ENCODE peak calls at places on chromosome 19, in eight cellular contexts. O is IMR-90; E is colonic mucosa; H is WTC11; X is CD4-positive, alpha-beta T cell; V is cardiac fibroblast; Z is mammary epithelial cell; L is uterus. F is an unnamed sample.

GRCh38 chr19:1862424-1863307 is 713 bp downstream of the KLF16 start:
- DNase-seq in O (no peak), E (no peak), H (peak), X (peak), V (no peak), Z (no peak), L (no peak), F (peak)

GRCh38 chr19:1360818-1361461 is 22.8 kb upstream of the NDUFS7 start:
- DNase-seq in O (peak), E (no peak), H (no peak), X (no peak), V (peak), Z (peak), L (peak), F (no peak)

GRCh38 chr19:54451331-54451871 is 2.4 kb downstream of the LENG8 start:
- DNase-seq in O (no peak), E (no peak), H (no peak), X (no peak), V (peak), Z (no peak), L (no peak), F (no peak)

GRCh38 chr19:19531951-19532805 is 3.5 kb downstream of the YJEFN3 start:
- DNase-seq in O (peak), E (peak), H (peak), X (peak), V (peak), Z (peak), L (peak), F (peak)

GRCh38 chr19:37007587-37008220 is 70.5 kb upstream of the ZNF420 start:
- DNase-seq in O (no peak), E (peak), H (no peak), X (peak), V (peak), Z (peak), L (no peak), F (no peak)

GRCh38 chr19:39236527-39236926 is 8.3 kb downstream of the IFNL3 start:
- DNase-seq in O (no peak), E (no peak), H (no peak), X (peak), V (no peak), Z (no peak), L (no peak), F (no peak)

GRCh38 chr19:3881272-3882040 is 971 bp downstream of the ATCAY start:
- DNase-seq in O (no peak), E (no peak), H (peak), X (no peak), V (no peak), Z (no peak), L (no peak), F (no peak)

GRCh38 chr19:16403151-16403977 is 68.4 kb downstream of the EPS15L1 start:
- DNase-seq in O (no peak), E (no peak), H (no peak), X (no peak), V (no peak), Z (no peak), L (peak), F (no peak)

GRCh38 chr19:41999071-41999877 is 5.2 kb upstream of the ATP1A3 start:
- DNase-seq in O (no peak), E (no peak), H (peak), X (no peak), V (no peak), Z (no peak), L (no peak), F (no peak)

GRCh38 chr19:6527893-6528543 is 2.8 kb upstream of the TNFSF9 start:
- DNase-seq in O (no peak), E (no peak), H (no peak), X (no peak), V (no peak), Z (no peak), L (no peak), F (peak)

GRCh38 chr19:38165335-38165734 is 58.7 kb downstream of the DPF1 start:
- DNase-seq in O (no peak), E (no peak), H (no peak), X (no peak), V (no peak), Z (no peak), L (no peak), F (no peak)

GRCh38 chr19:3129112-3129511 is 6.7 kb upstream of the GNA15 start:
- DNase-seq in O (peak), E (no peak), H (no peak), X (no peak), V (peak), Z (peak), L (no peak), F (no peak)

GRCh38 chr19:49570997-49571676 is 9.2 kb downstream of the NOSIP start:
- DNase-seq in O (no peak), E (peak), H (no peak), X (no peak), V (no peak), Z (no peak), L (no peak), F (no peak)

GRCh38 chr19:899363-900301 is 6.3 kb downstream of the RNU6-9 start:
- DNase-seq in O (no peak), E (no peak), H (no peak), X (no peak), V (no peak), Z (no peak), L (no peak), F (no peak)

GRCh38 chr19:1237027-1237659 is 662 bp downstream of the CBARP start:
- DNase-seq in O (no peak), E (peak), H (peak), X (no peak), V (peak), Z (no peak), L (no peak), F (no peak)

GRCh38 chr19:2072757-2073551 is 21.9 kb upstream of the MKNK2 start:
- DNase-seq in O (no peak), E (no peak), H (no peak), X (no peak), V (no peak), Z (no peak), L (no peak), F (no peak)

GRCh38 chr19:4539697-4540581 is at the start of gene LRG1:
- DNase-seq in O (no peak), E (peak), H (no peak), X (no peak), V (peak), Z (no peak), L (peak), F (peak)

GRCh38 chr19:58182577-58182988 is 278 bp upstream of the ZNF274 start:
- DNase-seq in O (no peak), E (peak), H (no peak), X (peak), V (no peak), Z (peak), L (no peak), F (peak)

GRCh38 chr19:907183-907853 is 5.7 kb downstream of the R3HDM4 start:
- DNase-seq in O (no peak), E (no peak), H (no peak), X (no peak), V (no peak), Z (no peak), L (no peak), F (peak)

GRCh38 chr19:10961763-10962536 is 1.1 kb downstream of the SMARCA4 start:
- DNase-seq in O (peak), E (no peak), H (no peak), X (no peak), V (peak), Z (no peak), L (no peak), F (no peak)

GRCh38 chr19:45097776-45098520 is 5.0 kb downstream of the PPP1R37 start:
- DNase-seq in O (peak), E (peak), H (no peak), X (no peak), V (peak), Z (peak), L (peak), F (no peak)

GRCh38 chr19:16596399-16596798 is 24.2 kb upstream of the SLC35E1 start:
- DNase-seq in O (no peak), E (no peak), H (no peak), X (no peak), V (no peak), Z (no peak), L (no peak), F (no peak)

GRCh38 chr19:42426643-42427042 is 545 bp downstream of the LIPE start:
- DNase-seq in O (no peak), E (no peak), H (no peak), X (no peak), V (no peak), Z (no peak), L (no peak), F (no peak)

GRCh38 chr19:47414469-47414868 is 4.9 kb downstream of the MEIS3 start:
- DNase-seq in O (no peak), E (no peak), H (peak), X (no peak), V (no peak), Z (no peak), L (no peak), F (no peak)

GRCh38 chr19:57934820-57935665 is at the start of gene ZNF418:
- DNase-seq in O (peak), E (peak), H (peak), X (peak), V (peak), Z (peak), L (peak), F (peak)

GRCh38 chr19:1858412-1859081 is 4.8 kb downstream of the KLF16 start:
- DNase-seq in O (no peak), E (no peak), H (no peak), X (no peak), V (no peak), Z (no peak), L (no peak), F (no peak)

GRCh38 chr19:46631481-46631880 is 4.5 kb downstream of the GNG8 start:
- DNase-seq in O (peak), E (no peak), H (no peak), X (no peak), V (peak), Z (peak), L (peak), F (no peak)

GRCh38 chr19:35755550-35756371 is 1.1 kb downstream of the HSPB6 start:
- DNase-seq in O (peak), E (peak), H (peak), X (peak), V (peak), Z (no peak), L (peak), F (no peak)

GRCh38 chr19:801030-801860 is 4.0 kb downstream of the PTBP1 start:
- DNase-seq in O (no peak), E (peak), H (no peak), X (no peak), V (peak), Z (peak), L (peak), F (no peak)

GRCh38 chr19:47545061-47545948 is 27.6 kb downstream of the ZNF541 start:
- DNase-seq in O (no peak), E (no peak), H (peak), X (no peak), V (no peak), Z (no peak), L (no peak), F (no peak)

GRCh38 chr19:29067831-29068230 is 145.1 kb downstream of the UQCRFS1 start:
- DNase-seq in O (no peak), E (no peak), H (no peak), X (no peak), V (no peak), Z (no peak), L (no peak), F (no peak)

GRCh38 chr19:16588824-16589577 is 16.8 kb upstream of the SLC35E1 start:
- DNase-seq in O (no peak), E (no peak), H (no peak), X (no peak), V (no peak), Z (no peak), L (no peak), F (no peak)

GRCh38 chr19:56683119-56683518 is 11.6 kb upstream of the ZNF835 start:
- DNase-seq in O (no peak), E (no peak), H (no peak), X (no peak), V (no peak), Z (no peak), L (no peak), F (no peak)

GRCh38 chr19:51354742-51355148 is 11.4 kb downstream of the ETFB start:
- DNase-seq in O (peak), E (no peak), H (peak), X (no peak), V (no peak), Z (peak), L (no peak), F (no peak)

GRCh38 chr19:58361900-58362271 is 665 bp downstream of the ZNF497 start:
- DNase-seq in O (peak), E (no peak), H (no peak), X (no peak), V (no peak), Z (no peak), L (no peak), F (peak)

GRCh38 chr19:35247526-35248309 is 1.1 kb upstream of the LSR start:
- DNase-seq in O (no peak), E (peak), H (peak), X (peak), V (no peak), Z (peak), L (no peak), F (peak)

GRCh38 chr19:32372726-32373613 is 27.6 kb downstream of the ZNF507 start:
- DNase-seq in O (no peak), E (no peak), H (no peak), X (no peak), V (peak), Z (no peak), L (no peak), F (no peak)

GRCh38 chr19:51448011-51448744 is 10.1 kb downstream of the SIGLEC8 start:
- DNase-seq in O (no peak), E (no peak), H (no peak), X (no peak), V (no peak), Z (no peak), L (no peak), F (no peak)

GRCh38 chr19:10717356-10718204 is at the start of gene DNM2:
- DNase-seq in O (peak), E (peak), H (peak), X (peak), V (peak), Z (peak), L (peak), F (peak)

GRCh38 chr19:15156391-15156790 is 44.4 kb downstream of the NOTCH3 start:
- DNase-seq in O (no peak), E (no peak), H (no peak), X (no peak), V (no peak), Z (no peak), L (no peak), F (no peak)
- TF ChIP-seq CTCF in O (no peak), E (no peak), H (no peak), X (no peak), V (no peak), Z (no peak), L (no peak), F (no peak)

GRCh38 chr19:31127132-31127967 is 221.9 kb downstream of the TSHZ3 start:
- DNase-seq in O (peak), E (peak), H (no peak), X (no peak), V (peak), Z (peak), L (peak), F (no peak)
- TF ChIP-seq CTCF in O (no peak), E (no peak), H (no peak), X (no peak), V (no peak), Z (no peak), L (no peak), F (no peak)

DNA sequence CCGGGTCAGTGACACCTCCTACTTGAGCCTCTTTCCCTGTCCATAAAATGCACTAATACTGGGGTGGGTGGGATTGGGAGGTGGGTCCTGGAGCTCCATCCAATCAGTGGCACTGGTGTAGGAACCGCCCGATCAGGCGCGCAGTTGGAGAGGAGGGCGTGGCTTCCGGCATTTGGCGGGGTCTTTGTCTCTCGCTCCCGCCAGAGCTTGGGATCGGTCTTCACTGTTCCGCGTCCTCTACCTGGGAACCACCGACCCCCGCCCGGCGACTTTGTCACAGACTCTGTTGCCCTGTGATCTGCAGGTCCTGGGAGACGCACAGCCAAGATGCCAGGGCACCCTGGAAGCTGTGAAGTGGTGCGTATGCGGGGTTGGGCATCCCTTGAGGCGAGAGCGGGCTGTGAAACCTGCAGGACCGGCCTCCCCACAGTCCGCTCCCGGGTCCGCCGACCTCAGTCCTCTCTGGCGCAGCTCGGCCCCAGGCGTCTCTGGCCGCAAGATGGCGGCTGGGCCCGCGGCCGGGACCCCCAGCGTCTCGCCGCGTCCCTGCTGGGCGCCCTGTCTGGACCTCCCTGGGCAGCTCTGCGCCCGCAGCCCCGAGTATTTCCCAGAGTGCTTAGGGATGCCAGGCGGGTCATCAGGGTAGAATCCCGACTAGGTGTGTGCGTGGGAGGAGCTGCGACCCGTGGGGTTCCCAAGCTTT is 41.6 kb upstream of the ZNF730 start:
- DNase-seq in O (peak), E (peak), H (peak), X (no peak), V (peak), Z (peak), L (peak), F (peak)
- TF ChIP-seq CTCF in O (no peak), E (no peak), H (no peak), X (no peak), V (no peak), Z (no peak), L (no peak), F (no peak)

GRCh38 chr19:33997690-33998089 is 174.6 kb upstream of the LSM14A start:
- DNase-seq in O (no peak), E (no peak), H (no peak), X (no peak), V (peak), Z (no peak), L (no peak), F (no peak)
- TF ChIP-seq CTCF in O (no peak), E (no peak), H (no peak), X (no peak), V (no peak), Z (no peak), L (no peak), F (no peak)

GRCh38 chr19:12974301-12975220 is 5.2 kb downstream of the DAND5 start:
- DNase-seq in O (no peak), E (no peak), H (no peak), X (no peak), V (no peak), Z (no peak), L (no peak), F (peak)
- TF ChIP-seq CTCF in O (no peak), E (no peak), H (no peak), X (no peak), V (no peak), Z (no peak), L (no peak), F (no peak)

GRCh38 chr19:8017808-8018207 is 12.4 kb upstream of the ELAVL1 start:
- DNase-seq in O (no peak), E (peak), H (no peak), X (peak), V (no peak), Z (no peak), L (no peak), F (peak)
- TF ChIP-seq CTCF in O (no peak), E (peak), H (no peak), X (no peak), V (no peak), Z (no peak), L (no peak), F (peak)

GRCh38 chr19:13429563-13429962 is 76.7 kb downstream of the CACNA1A start:
- DNase-seq in O (peak), E (no peak), H (no peak), X (no peak), V (no peak), Z (no peak), L (no peak), F (no peak)

GRCh38 chr19:13425151-13425550 is 81.1 kb downstream of the CACNA1A start:
- DNase-seq in O (no peak), E (no peak), H (no peak), X (no peak), V (no peak), Z (peak), L (no peak), F (no peak)

GRCh38 chr19:13427273-13428051 is 78.8 kb downstream of the CACNA1A start:
- DNase-seq in O (no peak), E (no peak), H (no peak), X (no peak), V (no peak), Z (no peak), L (no peak), F (no peak)

GRCh38 chr19:13430790-13431582 is 75.3 kb downstream of the CACNA1A start:
- DNase-seq in O (peak), E (peak), H (peak), X (peak), V (peak), Z (peak), L (no peak), F (peak)

DNA sequence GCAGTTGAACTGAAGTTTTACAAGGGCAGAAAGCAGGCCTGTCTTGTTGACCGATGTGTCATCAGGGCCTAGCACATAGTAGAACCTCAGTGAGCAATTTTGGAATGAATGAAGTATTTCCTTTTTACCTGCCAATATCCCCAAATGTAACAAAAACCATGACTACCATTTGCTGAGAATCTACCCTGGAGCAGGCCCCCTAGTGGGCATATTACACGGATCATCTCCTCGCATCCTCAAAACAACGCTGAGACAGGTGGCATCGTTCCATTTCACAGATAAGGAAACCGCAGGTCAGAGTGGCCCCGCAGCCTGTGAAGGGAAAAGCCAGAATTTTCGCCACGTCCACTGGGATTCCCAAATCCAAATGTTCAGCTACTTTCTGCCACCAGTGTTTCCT is 77.9 kb downstream of the CACNA1A start:
- DNase-seq in O (peak), E (peak), H (peak), X (no peak), V (peak), Z (peak), L (no peak), F (no peak)
- TF ChIP-seq CTCF in O (peak), E (no peak), H (peak), X (peak), V (peak), Z (peak), L (no peak), F (peak)

DNA sequence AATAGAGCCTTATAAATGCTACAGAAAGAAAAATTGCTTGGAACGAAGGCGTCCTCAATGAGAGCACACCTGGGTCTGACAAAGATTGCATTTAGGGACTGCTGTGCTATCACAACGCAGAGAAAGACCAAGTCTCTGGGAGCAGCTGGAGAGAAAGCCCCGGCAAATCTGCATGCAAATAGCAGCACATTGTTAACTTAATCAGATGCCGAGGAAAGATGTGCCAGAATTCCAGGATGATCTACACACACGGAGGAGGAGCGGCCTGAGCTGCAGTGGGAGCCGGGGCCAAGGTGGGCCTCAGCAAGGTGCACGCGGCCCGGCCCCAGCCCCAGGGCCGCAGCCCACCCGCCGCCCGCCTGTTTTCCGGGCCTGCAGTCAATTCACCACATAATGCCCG is 1.4 kb downstream of the ZNF536 start:
- DNase-seq in O (no peak), E (no peak), H (peak), X (no peak), V (no peak), Z (no peak), L (no peak), F (no peak)
- TF ChIP-seq CTCF in O (no peak), E (no peak), H (no peak), X (no peak), V (no peak), Z (no peak), L (no peak), F (no peak)

GRCh38 chr19:40542197-40542859 is 34.3 kb upstream of the SHKBP1 start:
- DNase-seq in O (peak), E (peak), H (no peak), X (no peak), V (peak), Z (no peak), L (peak), F (no peak)
- TF ChIP-seq CTCF in O (no peak), E (no peak), H (no peak), X (no peak), V (no peak), Z (no peak), L (no peak), F (no peak)